ENCODE peak calls at places on chromosomes 7 and 10, in four cellular contexts. Y is HepG2, T is WTC11, G is GM12878. O is an unnamed sample.
A peak's percentile ranks its signal among the peaks of the same experiment; 100 is the strongest.

GRCh38 chr10:91805110-91805825 is 7.0 kb downstream of the TNKS2 start:
- DNase-seq in G (no peak), Y (no peak), T (no peak), O (no peak)

GRCh38 chr10:132707776-132708171 is 78.2 kb downstream of the NKX6-2 start:
- DNase-seq in T (no peak), Y (no peak), G (no peak), O (no peak)

GRCh38 chr10:113111900-113112853 is 162.1 kb downstream of the TCF7L2 start:
- DNase-seq in T (no peak), Y (peak; percentile 63), G (no peak), O (no peak)

GRCh38 chr10:110664483-110665420 is 20.6 kb downstream of the RBM20 start:
- DNase-seq in T (no peak), Y (peak; percentile 20), G (no peak), O (peak; percentile 29)

GRCh38 chr10:2477154-2477553 is 590.2 kb upstream of the PFKP start:
- DNase-seq in G (no peak), T (peak; percentile 75), Y (no peak), O (no peak)

GRCh38 chr10:18158698-18159342 is 18.6 kb downstream of the CACNB2 start:
- DNase-seq in Y (no peak), T (no peak), G (no peak), O (no peak)

GRCh38 chr10:79185796-79186374 is 117.1 kb downstream of the ZMIZ1 start:
- DNase-seq in Y (peak; percentile 49), G (no peak), T (no peak), O (no peak)

GRCh38 chr7:79199961-79200360 is 253.5 kb downstream of the MAGI2 start:
- DNase-seq in T (no peak), Y (no peak), G (no peak), O (no peak)

GRCh38 chr10:69866246-69866687 is 64.6 kb downstream of the COL13A1 start:
- DNase-seq in T (no peak), Y (no peak), G (no peak), O (no peak)

GRCh38 chr7:27868117-27868516 is 128.2 kb downstream of the TAX1BP1 start:
- DNase-seq in G (no peak), T (no peak), Y (no peak), O (no peak)

GRCh38 chr10:79375321-79376077 is 28.2 kb downstream of the PPIF start:
- DNase-seq in Y (peak; percentile 45), G (no peak), T (no peak), O (peak; percentile 57)

GRCh38 chr7:25754333-25754732 is 397.7 kb upstream of the NFE2L3 start:
- DNase-seq in G (no peak), Y (no peak), T (no peak), O (no peak)

GRCh38 chr7:137462074-137462715 is 118.7 kb upstream of the PTN start:
- DNase-seq in G (no peak), T (no peak), Y (no peak), O (no peak)

GRCh38 chr10:50326757-50327701 is 75.7 kb upstream of the ASAH2 start:
- DNase-seq in T (no peak), Y (no peak), G (no peak), O (peak; percentile 91)

GRCh38 chr7:13742719-13743640 is 246.5 kb downstream of the ETV1 start:
- DNase-seq in T (peak; percentile 14), G (no peak), Y (no peak), O (no peak)

GRCh38 chr7:125526092-125526491 is 596.5 kb upstream of the POT1 start:
- DNase-seq in G (no peak), Y (no peak), T (no peak), O (no peak)

GRCh38 chr10:131531265-131532190 is 220.0 kb upstream of the TCERG1L start:
- DNase-seq in G (no peak), Y (no peak), T (no peak), O (no peak)

GRCh38 chr10:63738410-63738809 is 217.2 kb downstream of the REEP3 start:
- DNase-seq in G (no peak), Y (peak; percentile 91), T (no peak), O (no peak)

GRCh38 chr10:70737977-70738376 is 47.2 kb downstream of the TBATA start:
- DNase-seq in Y (no peak), T (no peak), G (no peak), O (no peak)

GRCh38 chr7:44124822-44125202 is 1.5 kb upstream of the POLD2 start:
- DNase-seq in Y (no peak), G (no peak), T (no peak), O (no peak)

GRCh38 chr10:132493246-132493755 is 44.3 kb upstream of the INPP5A start:
- DNase-seq in T (peak; percentile 5), Y (no peak), G (no peak), O (no peak)

GRCh38 chr10:69470463-69471163 is 19.3 kb downstream of the TSPAN15 start:
- DNase-seq in T (no peak), Y (no peak), G (no peak), O (no peak)

GRCh38 chr10:77636967-77637473 is 588 bp downstream of the KCNMA1 start:
- DNase-seq in Y (no peak), T (peak; percentile 45), G (no peak), O (no peak)

GRCh38 chr10:69901623-69902505 is 100.2 kb downstream of the COL13A1 start:
- DNase-seq in Y (peak; percentile 50), G (no peak), T (peak; percentile 77), O (peak; percentile 36)

GRCh38 chr10:110833234-110833940 is 38.3 kb upstream of the PDCD4 start:
- DNase-seq in T (peak; percentile 23), G (no peak), Y (peak; percentile 62), O (no peak)

GRCh38 chr7:39566056-39566921 is at the start of gene YAE1:
- DNase-seq in Y (peak; percentile 64), G (peak; percentile 54), T (peak; percentile 81), O (peak; percentile 90)

GRCh38 chr7:100356416-100357068 is 1.4 kb upstream of the PILRB start:
- DNase-seq in T (no peak), Y (no peak), G (no peak), O (no peak)

GRCh38 chr10:1183746-1184145 is 127.6 kb downstream of the WDR37 start:
- DNase-seq in G (no peak), Y (no peak), T (no peak), O (no peak)

GRCh38 chr10:71075066-71075758 is 137.2 kb upstream of the UNC5B start:
- DNase-seq in Y (no peak), T (peak; percentile 8), G (no peak), O (no peak)

GRCh38 chr10:29668628-29669027 is 33.9 kb upstream of the SVIL start:
- DNase-seq in G (no peak), T (no peak), Y (no peak), O (no peak)

GRCh38 chr10:98415710-98416077 is 712 bp upstream of the PYROXD2 start:
- DNase-seq in G (no peak), Y (peak; percentile 12), T (no peak), O (no peak)

GRCh38 chr7:54072710-54073109 is 469.5 kb upstream of the VSTM2A start:
- DNase-seq in Y (no peak), T (no peak), G (no peak), O (no peak)

GRCh38 chr7:153628825-153629224 is 423.4 kb upstream of the DPP6 start:
- DNase-seq in Y (no peak), G (no peak), T (no peak), O (no peak)

GRCh38 chr10:103280505-103280904 is 3.6 kb downstream of the INA start:
- DNase-seq in Y (no peak), G (no peak), T (no peak), O (no peak)

GRCh38 chr10:132591166-132591971 is 53.8 kb downstream of the INPP5A start:
- DNase-seq in T (peak; percentile 64), G (no peak), Y (peak; percentile 87), O (no peak)

GRCh38 chr7:155578016-155578415 is 31.7 kb upstream of the CNPY1 start:
- DNase-seq in Y (no peak), G (no peak), T (no peak), O (no peak)

GRCh38 chr10:7409732-7410168 is 1.1 kb downstream of the SFMBT2 start:
- DNase-seq in Y (no peak), T (no peak), G (no peak), O (peak; percentile 29)

GRCh38 chr10:47256753-47257336 is 43.2 kb upstream of the GDF10 start:
- DNase-seq in T (no peak), G (no peak), Y (no peak), O (no peak)

GRCh38 chr10:47259521-47259920 is 40.5 kb upstream of the GDF10 start:
- DNase-seq in T (no peak), G (no peak), Y (no peak), O (no peak)

GRCh38 chr10:47258921-47259320 is 41.1 kb upstream of the GDF10 start:
- DNase-seq in G (no peak), T (no peak), Y (no peak), O (no peak)

GRCh38 chr10:47255866-47256265 is 44.1 kb upstream of the GDF10 start:
- DNase-seq in T (no peak), Y (no peak), G (no peak), O (no peak)

GRCh38 chr10:47257396-47258120 is 42.4 kb upstream of the GDF10 start:
- DNase-seq in G (peak; percentile 16), Y (no peak), T (no peak), O (no peak)
- TF ChIP-seq CREM in G (no peak), Y (no peak), T (no peak), O (no peak)

GRCh38 chr7:158473238-158473637 is 114.4 kb downstream of the PTPRN2 start:
- DNase-seq in G (no peak), T (no peak), Y (no peak), O (no peak)
- TF ChIP-seq CREM in G (no peak), T (no peak), Y (no peak), O (no peak)

DNA sequence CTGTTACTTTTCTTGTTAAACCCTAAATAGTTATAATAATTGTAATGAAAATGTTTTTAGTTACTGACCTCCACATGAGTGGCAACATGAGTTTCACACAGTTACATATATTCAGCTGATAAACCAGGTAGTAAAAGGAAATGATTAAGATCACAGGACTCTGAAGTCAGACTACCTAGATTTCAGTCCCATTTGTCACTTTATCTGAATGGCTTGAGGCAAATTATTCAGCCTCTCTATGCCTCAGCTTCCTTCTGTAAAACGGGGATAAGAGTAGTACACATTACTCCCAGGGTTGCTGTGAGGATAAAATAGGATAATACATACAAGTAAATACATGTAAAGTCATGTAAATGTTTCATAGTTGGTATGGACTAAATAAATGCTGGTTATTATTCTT is 254.3 kb upstream of the LRRTM3 start:
- DNase-seq in T (no peak), Y (no peak), G (no peak), O (no peak)
- TF ChIP-seq CREM in T (no peak), Y (no peak), G (no peak), O (no peak)

GRCh38 chr10:8416192-8416701 is 361.8 kb downstream of the GATA3 start:
- DNase-seq in Y (no peak), T (no peak), G (no peak), O (no peak)
- TF ChIP-seq CREM in Y (no peak), T (no peak), G (peak; percentile 65), O (no peak)

GRCh38 chr10:93707623-93708022 is 5.2 kb upstream of the FRA10AC1 start:
- DNase-seq in Y (no peak), G (no peak), T (no peak), O (no peak)
- TF ChIP-seq CREM in Y (no peak), G (no peak), T (no peak), O (no peak)

GRCh38 chr7:94289071-94289470 is 105.6 kb upstream of the COL1A2 start:
- DNase-seq in T (peak; percentile 77), Y (peak; percentile 74), G (no peak), O (no peak)
- TF ChIP-seq CREM in T (no peak), Y (no peak), G (no peak), O (no peak)

GRCh38 chr7:116899308-116899707 is 36.9 kb downstream of the CAPZA2 start:
- DNase-seq in T (no peak), G (no peak), Y (no peak), O (no peak)
- TF ChIP-seq CREM in T (no peak), G (no peak), Y (no peak), O (no peak)